ENCODE peak calls at places on chromosomes 16 and 17, in five cellular contexts. One of them, this sample, is unnamed.

GRCh38 chr17:78958556-78959191 is 21.0 kb downstream of the LGALS3BP start:
- DNase-seq in GM03348: no peak
- DNase-seq in lung: no peak
- DNase-seq in skeletal muscle cell: no peak
- DNase-seq in progenitor cell of endocrine pancreas: no peak
- DNase-seq in this sample: no peak

GRCh38 chr16:78606572-78606971 is 507.1 kb downstream of the WWOX start:
- DNase-seq in GM03348: no peak
- DNase-seq in lung: no peak
- DNase-seq in skeletal muscle cell: no peak
- DNase-seq in progenitor cell of endocrine pancreas: no peak
- DNase-seq in this sample: no peak

GRCh38 chr16:89890200-89890599 is 16.8 kb downstream of the TCF25 start:
- DNase-seq in GM03348: no peak
- DNase-seq in lung: no peak
- DNase-seq in skeletal muscle cell: no peak
- DNase-seq in progenitor cell of endocrine pancreas: no peak
- DNase-seq in this sample: no peak

GRCh38 chr17:76921340-76922036 is 53.3 kb downstream of the MGAT5B start:
- DNase-seq in GM03348: no peak
- DNase-seq in lung: no peak
- DNase-seq in skeletal muscle cell: no peak
- DNase-seq in progenitor cell of endocrine pancreas: no peak
- DNase-seq in this sample: no peak

GRCh38 chr17:49365667-49366066 is 3.6 kb upstream of the ZNF652 start:
- DNase-seq in GM03348: peak; percentile 41
- DNase-seq in lung: no peak
- DNase-seq in skeletal muscle cell: no peak
- DNase-seq in progenitor cell of endocrine pancreas: no peak
- DNase-seq in this sample: no peak

GRCh38 chr17:27810211-27810901 is 10.0 kb upstream of the NOS2 start:
- DNase-seq in GM03348: no peak
- DNase-seq in lung: no peak
- DNase-seq in skeletal muscle cell: no peak
- DNase-seq in progenitor cell of endocrine pancreas: no peak
- DNase-seq in this sample: no peak

GRCh38 chr17:69858460-69858859 is 216.6 kb upstream of the KCNJ16 start:
- DNase-seq in GM03348: no peak
- DNase-seq in lung: no peak
- DNase-seq in skeletal muscle cell: no peak
- DNase-seq in progenitor cell of endocrine pancreas: no peak
- DNase-seq in this sample: no peak

GRCh38 chr17:55710829-55711496 is 11.7 kb downstream of the TMEM100 start:
- DNase-seq in GM03348: no peak
- DNase-seq in lung: no peak
- DNase-seq in skeletal muscle cell: no peak
- DNase-seq in progenitor cell of endocrine pancreas: no peak
- DNase-seq in this sample: no peak

GRCh38 chr17:50095626-50096037 is 481 bp downstream of the PDK2 start:
- DNase-seq in GM03348: no peak
- DNase-seq in lung: no peak
- DNase-seq in skeletal muscle cell: no peak
- DNase-seq in progenitor cell of endocrine pancreas: no peak
- DNase-seq in this sample: no peak

GRCh38 chr17:59377410-59377809 is 46.0 kb downstream of the YPEL2 start:
- DNase-seq in GM03348: no peak
- DNase-seq in lung: no peak
- DNase-seq in skeletal muscle cell: no peak
- DNase-seq in progenitor cell of endocrine pancreas: no peak
- DNase-seq in this sample: no peak

GRCh38 chr16:82440336-82440735 is 186.4 kb upstream of the CDH13 start:
- DNase-seq in GM03348: no peak
- DNase-seq in lung: peak; percentile 20
- DNase-seq in skeletal muscle cell: no peak
- DNase-seq in progenitor cell of endocrine pancreas: no peak
- DNase-seq in this sample: no peak

GRCh38 chr16:54633943-54634362 is 296.7 kb upstream of the IRX5 start:
- DNase-seq in GM03348: peak; percentile 28
- DNase-seq in lung: peak; percentile 48
- DNase-seq in skeletal muscle cell: no peak
- DNase-seq in progenitor cell of endocrine pancreas: no peak
- DNase-seq in this sample: no peak

GRCh38 chr17:29771561-29771960 is 148.8 kb upstream of the CORO6 start:
- DNase-seq in GM03348: no peak
- DNase-seq in lung: no peak
- DNase-seq in skeletal muscle cell: no peak
- DNase-seq in progenitor cell of endocrine pancreas: no peak
- DNase-seq in this sample: no peak

GRCh38 chr16:24491721-24492120 is 47.6 kb upstream of the RBBP6 start:
- DNase-seq in GM03348: no peak
- DNase-seq in lung: no peak
- DNase-seq in skeletal muscle cell: no peak
- DNase-seq in progenitor cell of endocrine pancreas: no peak
- DNase-seq in this sample: no peak

GRCh38 chr17:44602390-44602789 is 45.1 kb downstream of the FZD2 start:
- DNase-seq in GM03348: no peak
- DNase-seq in lung: no peak
- DNase-seq in skeletal muscle cell: no peak
- DNase-seq in progenitor cell of endocrine pancreas: no peak
- DNase-seq in this sample: no peak

GRCh38 chr16:85334718-85335583 is 222.7 kb upstream of the CIBAR2 start:
- DNase-seq in GM03348: no peak
- DNase-seq in lung: no peak
- DNase-seq in skeletal muscle cell: no peak
- DNase-seq in progenitor cell of endocrine pancreas: peak; percentile 51
- DNase-seq in this sample: no peak

GRCh38 chr17:12395733-12396354 is 269.8 kb upstream of the MYOCD start:
- DNase-seq in GM03348: peak; percentile 32
- DNase-seq in lung: peak; percentile 25
- DNase-seq in skeletal muscle cell: no peak
- DNase-seq in progenitor cell of endocrine pancreas: no peak
- DNase-seq in this sample: no peak

GRCh38 chr17:10735821-10736220 is 6.0 kb upstream of the TMEM220 start:
- DNase-seq in GM03348: no peak
- DNase-seq in lung: no peak
- DNase-seq in skeletal muscle cell: no peak
- DNase-seq in progenitor cell of endocrine pancreas: no peak
- DNase-seq in this sample: no peak

GRCh38 chr16:30697264-30698138 is 1.5 kb upstream of the SRCAP start:
- DNase-seq in GM03348: peak; percentile 96
- DNase-seq in lung: no peak
- DNase-seq in skeletal muscle cell: peak; percentile 91
- DNase-seq in progenitor cell of endocrine pancreas: no peak
- DNase-seq in this sample: no peak

GRCh38 chr17:71937914-71938313 is 182.9 kb upstream of the SOX9 start:
- DNase-seq in GM03348: no peak
- DNase-seq in lung: no peak
- DNase-seq in skeletal muscle cell: no peak
- DNase-seq in progenitor cell of endocrine pancreas: no peak
- DNase-seq in this sample: no peak

GRCh38 chr16:57679016-57679415 is 10.9 kb downstream of the ADGRG3 start:
- DNase-seq in GM03348: no peak
- DNase-seq in lung: no peak
- DNase-seq in skeletal muscle cell: no peak
- DNase-seq in progenitor cell of endocrine pancreas: no peak
- DNase-seq in this sample: no peak